ENCODE peak calls at places on chromosomes 13 and 19, in nine cellular contexts. One of them, this sample, is unnamed. For H3K36me3, the result is how much of the 10 kb centered on the place peaks cover.

GRCh38 chr13:46463719-46464118 is 76.7 kb upstream of the RUBCNL start:
- DNase-seq in CD8-positive, alpha-beta T cell: no peak
- DNase-seq in PC-3: no peak
- DNase-seq in mucosa of descending colon: no peak
- DNase-seq in IMR-90: no peak
- DNase-seq in GM23338: no peak
- DNase-seq in left ventricle myocardium inferior: no peak
- DNase-seq in GM23248: no peak
- DNase-seq in pancreas: no peak
- DNase-seq in this sample: no peak

GRCh38 chr19:15475169-15475568 is 4.1 kb downstream of the PGLYRP2 start:
- DNase-seq in CD8-positive, alpha-beta T cell: no peak
- DNase-seq in PC-3: no peak
- DNase-seq in mucosa of descending colon: no peak
- DNase-seq in IMR-90: no peak
- DNase-seq in GM23338: no peak
- DNase-seq in left ventricle myocardium inferior: no peak
- DNase-seq in GM23248: no peak
- DNase-seq in pancreas: no peak
- DNase-seq in this sample: no peak

GRCh38 chr13:34369925-34370324 is 552.0 kb downstream of the RFC3 start:
- DNase-seq in CD8-positive, alpha-beta T cell: no peak
- DNase-seq in PC-3: peak
- DNase-seq in mucosa of descending colon: no peak
- DNase-seq in IMR-90: no peak
- DNase-seq in GM23338: no peak
- DNase-seq in left ventricle myocardium inferior: no peak
- DNase-seq in GM23248: no peak
- DNase-seq in pancreas: no peak
- DNase-seq in this sample: no peak

GRCh38 chr19:13098291-13099072 is 4.2 kb downstream of the LYL1 start:
- DNase-seq in CD8-positive, alpha-beta T cell: no peak
- DNase-seq in PC-3: peak
- DNase-seq in mucosa of descending colon: peak
- DNase-seq in IMR-90: no peak
- DNase-seq in GM23338: peak
- DNase-seq in left ventricle myocardium inferior: no peak
- DNase-seq in GM23248: peak
- DNase-seq in pancreas: no peak
- DNase-seq in this sample: no peak

GRCh38 chr13:35139591-35139990 is 197.5 kb downstream of the NBEA start:
- DNase-seq in CD8-positive, alpha-beta T cell: no peak
- DNase-seq in PC-3: peak
- DNase-seq in mucosa of descending colon: no peak
- DNase-seq in IMR-90: peak
- DNase-seq in GM23338: no peak
- DNase-seq in left ventricle myocardium inferior: no peak
- DNase-seq in GM23248: no peak
- DNase-seq in pancreas: no peak
- DNase-seq in this sample: no peak

GRCh38 chr13:90793261-90793785 is 554.2 kb upstream of the MIR17HG start:
- DNase-seq in CD8-positive, alpha-beta T cell: no peak
- DNase-seq in PC-3: no peak
- DNase-seq in mucosa of descending colon: no peak
- DNase-seq in IMR-90: no peak
- DNase-seq in GM23338: no peak
- DNase-seq in left ventricle myocardium inferior: no peak
- DNase-seq in GM23248: peak
- DNase-seq in pancreas: no peak
- DNase-seq in this sample: no peak

GRCh38 chr19:55836340-55836739 is at the start of gene NLRP4:
- DNase-seq in CD8-positive, alpha-beta T cell: no peak
- DNase-seq in PC-3: no peak
- DNase-seq in mucosa of descending colon: no peak
- DNase-seq in IMR-90: no peak
- DNase-seq in GM23338: no peak
- DNase-seq in left ventricle myocardium inferior: no peak
- DNase-seq in GM23248: no peak
- DNase-seq in pancreas: no peak
- DNase-seq in this sample: no peak

GRCh38 chr19:3494559-3494958 is 5.9 kb downstream of the DOHH start:
- DNase-seq in CD8-positive, alpha-beta T cell: no peak
- DNase-seq in PC-3: no peak
- DNase-seq in mucosa of descending colon: no peak
- DNase-seq in IMR-90: no peak
- DNase-seq in GM23338: no peak
- DNase-seq in left ventricle myocardium inferior: no peak
- DNase-seq in GM23248: no peak
- DNase-seq in pancreas: no peak
- DNase-seq in this sample: peak

GRCh38 chr13:40206241-40207109 is 460.0 kb downstream of the FOXO1 start:
- DNase-seq in CD8-positive, alpha-beta T cell: no peak
- DNase-seq in PC-3: peak
- DNase-seq in mucosa of descending colon: no peak
- DNase-seq in IMR-90: peak
- DNase-seq in GM23338: no peak
- DNase-seq in left ventricle myocardium inferior: no peak
- DNase-seq in GM23248: peak
- DNase-seq in pancreas: peak
- DNase-seq in this sample: peak

GRCh38 chr19:50191270-50191669 is 12.2 kb upstream of the MYH14 start:
- DNase-seq in CD8-positive, alpha-beta T cell: no peak
- DNase-seq in PC-3: no peak
- DNase-seq in mucosa of descending colon: no peak
- DNase-seq in IMR-90: no peak
- DNase-seq in GM23338: no peak
- DNase-seq in left ventricle myocardium inferior: no peak
- DNase-seq in GM23248: no peak
- DNase-seq in pancreas: no peak
- DNase-seq in this sample: no peak

GRCh38 chr13:89066868-89067466 is 1395.8 kb downstream of the SLITRK5 start:
- DNase-seq in CD8-positive, alpha-beta T cell: no peak
- DNase-seq in PC-3: peak
- DNase-seq in mucosa of descending colon: peak
- DNase-seq in IMR-90: peak
- DNase-seq in GM23338: peak
- DNase-seq in left ventricle myocardium inferior: no peak
- DNase-seq in GM23248: peak
- DNase-seq in pancreas: no peak
- DNase-seq in this sample: no peak

GRCh38 chr13:51063909-51064308 is 47.2 kb downstream of the C13orf42 start:
- DNase-seq in CD8-positive, alpha-beta T cell: no peak
- DNase-seq in PC-3: no peak
- DNase-seq in mucosa of descending colon: no peak
- DNase-seq in IMR-90: no peak
- DNase-seq in GM23338: no peak
- DNase-seq in left ventricle myocardium inferior: no peak
- DNase-seq in GM23248: no peak
- DNase-seq in pancreas: no peak
- DNase-seq in this sample: no peak

GRCh38 chr13:112506046-112506445 is 81.9 kb downstream of the TUBGCP3 start:
- DNase-seq in CD8-positive, alpha-beta T cell: no peak
- DNase-seq in PC-3: peak
- DNase-seq in mucosa of descending colon: no peak
- DNase-seq in IMR-90: no peak
- DNase-seq in GM23338: no peak
- DNase-seq in left ventricle myocardium inferior: no peak
- DNase-seq in GM23248: peak
- DNase-seq in pancreas: no peak
- DNase-seq in this sample: no peak
- H3K36me3 ChIP-seq in CD8-positive, alpha-beta T cell: under half
- H3K36me3 ChIP-seq in PC-3: under half
- H3K36me3 ChIP-seq in mucosa of descending colon: under half
- H3K36me3 ChIP-seq in IMR-90: under half
- H3K36me3 ChIP-seq in GM23338: under half
- H3K36me3 ChIP-seq in left ventricle myocardium inferior: half or more
- H3K36me3 ChIP-seq in GM23248: under half
- H3K36me3 ChIP-seq in pancreas: under half
- H3K36me3 ChIP-seq in this sample: half or more

GRCh38 chr13:98004107-98004506 is 50.6 kb downstream of the IPO5 start:
- DNase-seq in CD8-positive, alpha-beta T cell: no peak
- DNase-seq in PC-3: peak
- DNase-seq in mucosa of descending colon: no peak
- DNase-seq in IMR-90: peak
- DNase-seq in GM23338: no peak
- DNase-seq in left ventricle myocardium inferior: no peak
- DNase-seq in GM23248: no peak
- DNase-seq in pancreas: no peak
- DNase-seq in this sample: no peak
- H3K36me3 ChIP-seq in CD8-positive, alpha-beta T cell: half or more
- H3K36me3 ChIP-seq in PC-3: half or more
- H3K36me3 ChIP-seq in mucosa of descending colon: under half
- H3K36me3 ChIP-seq in IMR-90: under half
- H3K36me3 ChIP-seq in GM23338: half or more
- H3K36me3 ChIP-seq in left ventricle myocardium inferior: half or more
- H3K36me3 ChIP-seq in GM23248: half or more
- H3K36me3 ChIP-seq in pancreas: under half
- H3K36me3 ChIP-seq in this sample: half or more

GRCh38 chr19:44795398-44795987 is 13.4 kb upstream of the BCAM start:
- DNase-seq in CD8-positive, alpha-beta T cell: no peak
- DNase-seq in PC-3: no peak
- DNase-seq in mucosa of descending colon: no peak
- DNase-seq in IMR-90: no peak
- DNase-seq in GM23338: no peak
- DNase-seq in left ventricle myocardium inferior: no peak
- DNase-seq in GM23248: no peak
- DNase-seq in pancreas: no peak
- DNase-seq in this sample: no peak
- H3K36me3 ChIP-seq in CD8-positive, alpha-beta T cell: under half
- H3K36me3 ChIP-seq in PC-3: under half
- H3K36me3 ChIP-seq in mucosa of descending colon: under half
- H3K36me3 ChIP-seq in IMR-90: under half
- H3K36me3 ChIP-seq in GM23338: under half
- H3K36me3 ChIP-seq in left ventricle myocardium inferior: under half
- H3K36me3 ChIP-seq in GM23248: under half
- H3K36me3 ChIP-seq in pancreas: under half
- H3K36me3 ChIP-seq in this sample: under half

DNA sequence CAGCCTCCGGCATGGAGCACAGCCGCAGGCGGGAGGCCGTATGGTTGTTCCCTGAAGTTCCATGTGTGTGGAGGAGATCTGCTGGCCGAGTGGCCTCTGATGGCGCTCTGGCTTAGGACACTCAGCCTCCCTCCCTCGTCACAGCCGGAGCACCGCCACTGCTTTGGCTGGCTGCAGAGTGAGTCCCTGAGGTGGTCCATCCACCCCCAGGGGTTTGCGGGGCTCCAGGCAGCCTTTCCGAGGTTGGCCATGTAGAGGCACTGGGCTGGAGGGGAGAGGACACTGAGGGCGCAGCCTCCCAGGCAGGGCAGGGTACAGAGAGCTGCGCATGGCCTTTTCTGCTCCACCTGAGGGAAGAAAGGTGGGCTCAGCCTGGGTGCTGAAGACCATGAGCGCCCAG is 19.8 kb upstream of the NPAS1 start:
- DNase-seq in CD8-positive, alpha-beta T cell: no peak
- DNase-seq in PC-3: no peak
- DNase-seq in mucosa of descending colon: no peak
- DNase-seq in IMR-90: no peak
- DNase-seq in GM23338: no peak
- DNase-seq in left ventricle myocardium inferior: no peak
- DNase-seq in GM23248: no peak
- DNase-seq in pancreas: no peak
- DNase-seq in this sample: no peak
- H3K36me3 ChIP-seq in CD8-positive, alpha-beta T cell: under half
- H3K36me3 ChIP-seq in PC-3: under half
- H3K36me3 ChIP-seq in mucosa of descending colon: under half
- H3K36me3 ChIP-seq in IMR-90: under half
- H3K36me3 ChIP-seq in GM23338: under half
- H3K36me3 ChIP-seq in left ventricle myocardium inferior: half or more
- H3K36me3 ChIP-seq in GM23248: under half
- H3K36me3 ChIP-seq in pancreas: under half
- H3K36me3 ChIP-seq in this sample: half or more

DNA sequence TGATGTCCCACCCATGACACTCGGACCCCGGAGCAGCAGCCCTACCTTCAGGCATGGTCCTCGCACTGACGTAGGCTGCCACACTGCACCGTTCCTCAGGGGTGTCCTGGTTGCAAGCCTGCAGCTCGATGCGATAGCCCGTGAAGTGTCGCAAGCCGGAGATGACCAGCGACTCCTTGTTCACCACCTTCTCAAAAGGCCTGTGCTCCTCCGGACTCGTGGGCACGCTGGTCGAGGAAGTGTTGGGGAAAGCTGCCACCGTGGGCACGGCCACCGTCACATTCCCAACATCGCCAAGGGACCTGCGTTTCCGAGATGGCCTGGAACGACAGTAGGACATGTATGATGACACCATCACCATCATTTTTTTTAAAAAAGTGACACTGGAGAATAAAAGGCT is 73.3 kb downstream of the ZNF557 start:
- DNase-seq in CD8-positive, alpha-beta T cell: no peak
- DNase-seq in PC-3: no peak
- DNase-seq in mucosa of descending colon: no peak
- DNase-seq in IMR-90: no peak
- DNase-seq in GM23338: no peak
- DNase-seq in left ventricle myocardium inferior: no peak
- DNase-seq in GM23248: no peak
- DNase-seq in pancreas: no peak
- DNase-seq in this sample: no peak
- H3K36me3 ChIP-seq in CD8-positive, alpha-beta T cell: under half
- H3K36me3 ChIP-seq in PC-3: under half
- H3K36me3 ChIP-seq in mucosa of descending colon: under half
- H3K36me3 ChIP-seq in IMR-90: under half
- H3K36me3 ChIP-seq in GM23338: under half
- H3K36me3 ChIP-seq in left ventricle myocardium inferior: half or more
- H3K36me3 ChIP-seq in GM23248: under half
- H3K36me3 ChIP-seq in pancreas: under half
- H3K36me3 ChIP-seq in this sample: half or more